ENCODE peak calls at places on chromosomes 5 and 9, in five cellular contexts. A, S, E, C and O are unnamed samples.

GRCh38 chr5:15500326-15500958 is 462 bp downstream of the FBXL7 start:
- DNase-seq in A (peak; percentile 14), S (no peak), E (no peak), C (peak; percentile 44), O (no peak)

GRCh38 chr5:140075371-140075770 is 32.3 kb upstream of the NRG2 start:
- DNase-seq in A (no peak), S (no peak), E (no peak), C (peak; percentile 9), O (no peak)

GRCh38 chr9:71384343-71384742 is 262.9 kb upstream of the TRPM3 start:
- DNase-seq in A (no peak), S (no peak), E (no peak), C (no peak), O (no peak)

GRCh38 chr9:104903609-104904008 is 24.3 kb downstream of the ABCA1 start:
- DNase-seq in A (no peak), S (no peak), E (no peak), C (peak; percentile 84), O (no peak)

GRCh38 chr9:113809192-113809482 is 67.0 kb upstream of the ZNF618 start:
- DNase-seq in A (no peak), S (no peak), E (no peak), C (no peak), O (no peak)

GRCh38 chr9:84322830-84323229 is 17.7 kb downstream of the SLC28A3 start:
- DNase-seq in A (no peak), S (no peak), E (no peak), C (peak; percentile 38), O (no peak)

GRCh38 chr9:22240619-22241018 is 206.0 kb upstream of the DMRTA1 start:
- DNase-seq in A (no peak), S (no peak), E (no peak), C (peak; percentile 80), O (no peak)

GRCh38 chr5:128111818-128112448 is 28.4 kb downstream of the SLC12A2 start:
- DNase-seq in A (no peak), S (no peak), E (no peak), C (peak; percentile 10), O (no peak)

GRCh38 chr5:95823738-95824609 is 1.4 kb upstream of the GLRX start:
- DNase-seq in A (no peak), S (no peak), E (no peak), C (peak; percentile 92), O (no peak)

GRCh38 chr5:66826263-66826662 is 230.1 kb downstream of the MAST4 start:
- DNase-seq in A (no peak), S (no peak), E (no peak), C (no peak), O (no peak)

GRCh38 chr9:89864731-89865130 is 259.9 kb downstream of the GADD45G start:
- DNase-seq in A (no peak), S (no peak), E (no peak), C (no peak), O (no peak)

GRCh38 chr5:148791696-148792095 is 34.7 kb upstream of the ADRB2 start:
- DNase-seq in A (no peak), S (no peak), E (no peak), C (no peak), O (no peak)

GRCh38 chr9:73536403-73536802 is 384.7 kb downstream of the ANXA1 start:
- DNase-seq in A (no peak), S (no peak), E (no peak), C (no peak), O (no peak)

GRCh38 chr5:1167728-1168709 is 33.4 kb upstream of the SLC6A19 start:
- DNase-seq in A (peak; percentile 84), S (peak; percentile 26), E (peak; percentile 36), C (peak; percentile 76), O (peak; percentile 78)

GRCh38 chr5:118960557-118960956 is 27.8 kb downstream of the DTWD2 start:
- DNase-seq in A (no peak), S (no peak), E (no peak), C (no peak), O (no peak)